ENCODE peak calls at places on chromosomes 2 and 18, in six cellular contexts. L, B, U, Q, H and A are unnamed samples.

GRCh38 chr2:187319441-187320108 is 128.5 kb downstream of the CALCRL start:
- DNase-seq in B (no peak), L (no peak), Q (no peak), H (no peak), U (no peak), A (no peak)

GRCh38 chr2:105926960-105927678 is 182.4 kb downstream of the NCK2 start:
- DNase-seq in B (no peak), Q (no peak), L (peak; percentile 79), U (no peak), H (no peak), A (no peak)

GRCh38 chr2:238136820-238137537 is 1.5 kb upstream of the KLHL30 start:
- DNase-seq in L (peak; percentile 58), Q (no peak), H (no peak), U (peak; percentile 77), B (peak; percentile 43), A (no peak)

GRCh38 chr2:162732946-162733698 is 105.4 kb downstream of the KCNH7 start:
- DNase-seq in Q (no peak), B (no peak), L (no peak), H (no peak), U (no peak), A (no peak)

GRCh38 chr2:31270136-31270535 is 36.2 kb downstream of the EHD3 start:
- DNase-seq in Q (no peak), B (no peak), H (no peak), U (peak; percentile 76), L (no peak), A (peak; percentile 60)

GRCh38 chr2:240556553-240557100 is 1.2 kb downstream of the ANKMY1 start:
- DNase-seq in L (peak; percentile 80), H (no peak), Q (no peak), B (no peak), U (peak; percentile 37), A (no peak)

GRCh38 chr2:100365434-100365833 is 43.1 kb upstream of the LONRF2 start:
- DNase-seq in H (peak; percentile 37), L (no peak), B (no peak), U (peak; percentile 93), Q (no peak), A (peak; percentile 75)

GRCh38 chr2:9797086-9797485 is 46.2 kb upstream of the TAF1B start:
- DNase-seq in L (no peak), U (no peak), B (no peak), Q (no peak), H (no peak), A (no peak)

GRCh38 chr2:109031481-109032228 is 42.6 kb upstream of the EDAR start:
- DNase-seq in L (peak; percentile 84), B (peak; percentile 33), U (peak; percentile 3), Q (peak; percentile 30), H (no peak), A (no peak)

GRCh38 chr2:586518-587370 is 90.5 kb downstream of the TMEM18 start:
- DNase-seq in L (no peak), B (no peak), H (no peak), Q (no peak), U (no peak), A (no peak)

GRCh38 chr2:102735431-102736130 is 26.2 kb upstream of the TMEM182 start:
- DNase-seq in H (no peak), L (peak; percentile 57), U (peak; percentile 15), B (no peak), Q (no peak), A (no peak)

GRCh38 chr18:62790836-62791772 is 75.8 kb downstream of the PHLPP1 start:
- DNase-seq in U (peak; percentile 75), B (no peak), Q (no peak), H (no peak), L (no peak), A (no peak)

GRCh38 chr18:40529478-40529877 is 1425.6 kb upstream of the PIK3C3 start:
- DNase-seq in Q (no peak), L (no peak), U (peak; percentile 16), H (no peak), B (no peak), A (no peak)

GRCh38 chr2:191245046-191245868 is at the start of gene MYO1B:
- DNase-seq in Q (no peak), H (no peak), L (peak; percentile 76), U (peak; percentile 74), B (peak; percentile 80), A (no peak)

GRCh38 chr2:218387369-218388194 is 5.5 kb downstream of the SLC11A1 start:
- DNase-seq in B (no peak), U (peak; percentile 80), Q (no peak), H (no peak), L (peak; percentile 73), A (no peak)

GRCh38 chr2:222424729-222425671 is 657 bp downstream of the SGPP2 start:
- DNase-seq in L (peak; percentile 57), H (no peak), Q (no peak), B (peak; percentile 28), U (no peak), A (no peak)

GRCh38 chr2:233793465-233794127 is 15.5 kb downstream of the MROH2A start:
- DNase-seq in U (no peak), H (no peak), Q (no peak), B (no peak), L (no peak), A (no peak)

GRCh38 chr2:230347659-230348305 is 20.8 kb downstream of the SP140L start:
- DNase-seq in U (peak; percentile 31), Q (peak; percentile 24), L (no peak), B (no peak), H (no peak), A (no peak)

GRCh38 chr18:36212301-36212977 is 25.1 kb downstream of the MOCOS start:
- DNase-seq in H (no peak), Q (no peak), U (peak; percentile 12), L (no peak), B (no peak), A (no peak)

GRCh38 chr2:65403529-65403915 is 28.9 kb downstream of the SPRED2 start:
- DNase-seq in H (no peak), L (no peak), Q (no peak), U (no peak), B (no peak), A (no peak)
- TF ChIP-seq CTCF in H (no peak), L (no peak), Q (no peak), U (no peak), B (no peak), A (no peak)

DNA sequence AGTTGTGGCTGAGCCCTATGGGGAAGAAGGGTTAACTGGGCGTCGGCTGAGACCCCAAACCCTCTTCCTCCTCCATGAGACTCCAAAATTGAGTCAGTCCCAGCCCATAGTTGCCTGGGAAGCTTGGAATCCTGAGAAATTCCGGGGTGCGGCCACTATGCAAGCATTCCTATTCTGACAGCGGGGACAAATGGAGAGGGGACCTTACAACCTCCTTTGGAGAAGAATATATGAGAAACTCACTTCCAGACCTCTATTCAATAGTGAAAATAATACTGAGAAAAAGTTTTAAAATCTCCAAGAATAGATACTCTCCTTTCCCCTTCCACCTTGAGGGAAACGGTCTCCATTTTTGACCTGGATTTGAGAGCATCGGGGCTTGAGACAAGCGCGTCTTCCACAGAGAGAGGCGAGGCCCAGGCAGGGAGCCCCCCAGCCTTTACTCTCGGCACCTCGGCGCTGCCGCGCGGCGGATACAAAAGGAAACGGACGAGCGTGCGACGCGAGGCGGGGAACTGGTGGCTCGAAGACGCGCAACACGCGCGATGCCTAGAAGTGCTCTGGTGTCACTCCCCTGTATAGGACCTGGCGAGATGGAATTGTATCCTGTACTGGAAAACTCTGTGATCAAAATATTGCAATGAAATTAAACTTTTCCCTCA is 11.1 kb downstream of the NR4A2 start:
- DNase-seq in L (peak; percentile 63), Q (no peak), H (no peak), B (no peak), U (no peak), A (no peak)
- TF ChIP-seq CTCF in L (no peak), Q (no peak), H (no peak), B (no peak), U (no peak), A (no peak)

GRCh38 chr2:124328397-124328796 is 303.3 kb downstream of the CNTNAP5 start:
- DNase-seq in H (no peak), L (no peak), Q (no peak), B (no peak), U (no peak), A (no peak)

GRCh38 chr2:124323321-124323720 is 298.2 kb downstream of the CNTNAP5 start:
- DNase-seq in U (no peak), B (no peak), L (no peak), Q (no peak), H (no peak), A (no peak)

GRCh38 chr2:124327293-124327692 is 302.2 kb downstream of the CNTNAP5 start:
- DNase-seq in U (no peak), L (no peak), H (no peak), Q (no peak), B (no peak), A (no peak)

GRCh38 chr2:124320072-124320471 is 295.0 kb downstream of the CNTNAP5 start:
- DNase-seq in B (no peak), H (no peak), Q (no peak), U (no peak), L (no peak), A (no peak)

GRCh38 chr2:124325667-124326425 is 300.8 kb downstream of the CNTNAP5 start:
- DNase-seq in L (no peak), B (no peak), H (no peak), U (no peak), Q (no peak), A (no peak)
- TF ChIP-seq CTCF in L (no peak), B (no peak), H (no peak), U (peak; percentile 7), Q (no peak), A (peak; percentile 23)

GRCh38 chr2:81389203-81389602 is 1084.7 kb upstream of the LRRTM1 start:
- DNase-seq in L (no peak), U (no peak), Q (no peak), H (no peak), B (no peak), A (no peak)
- TF ChIP-seq CTCF in L (no peak), U (no peak), Q (peak; percentile 25), H (no peak), B (no peak), A (no peak)

GRCh38 chr2:118237451-118237850 is 149.2 kb downstream of the INSIG2 start:
- DNase-seq in B (no peak), L (no peak), H (no peak), U (no peak), Q (no peak), A (no peak)
- TF ChIP-seq CTCF in B (no peak), L (no peak), H (no peak), U (no peak), Q (no peak), A (no peak)

DNA sequence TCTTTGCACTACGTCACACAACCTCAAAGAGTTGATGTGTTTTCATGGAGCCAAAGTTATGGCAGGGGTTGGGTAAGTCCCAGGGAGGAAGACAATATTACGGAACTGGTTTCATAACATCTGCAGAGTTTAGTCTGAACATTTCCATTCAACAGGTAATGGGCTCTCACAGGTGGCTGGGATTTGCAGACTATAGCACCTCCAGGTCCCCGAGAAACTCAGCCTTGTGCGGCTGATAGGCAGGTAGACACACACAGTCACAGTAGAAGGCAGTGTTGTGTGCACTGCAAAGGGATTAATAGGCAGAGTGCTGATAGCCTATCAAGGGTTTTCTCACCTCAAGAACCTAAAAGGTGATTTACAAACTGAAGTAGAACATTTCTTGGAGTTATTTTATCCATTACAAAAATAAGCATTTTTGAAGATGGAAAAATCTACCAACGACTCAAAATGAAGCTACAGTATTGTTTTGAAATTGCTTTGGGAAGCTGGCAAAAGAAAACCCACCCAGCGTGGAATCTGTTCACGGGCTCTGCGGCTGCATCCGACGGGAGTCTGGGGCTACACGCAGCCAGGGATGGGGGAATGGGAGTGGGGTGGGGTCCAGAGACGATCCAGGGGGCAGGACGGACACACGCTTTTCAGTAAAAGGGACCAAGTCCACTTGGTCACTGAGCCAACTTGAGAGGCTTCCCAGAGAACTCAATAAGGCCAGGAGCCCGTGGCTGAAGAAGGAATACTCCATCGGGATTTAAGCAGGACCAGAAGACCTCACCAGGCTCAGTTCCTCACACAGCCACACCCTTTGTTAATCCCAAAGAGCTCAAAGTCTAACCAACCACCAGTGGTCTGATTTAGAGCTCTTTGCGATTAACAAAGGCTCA is 82.9 kb downstream of the CHRNA1 start:
- DNase-seq in H (no peak), L (no peak), Q (no peak), U (peak; percentile 25), B (no peak), A (no peak)
- TF ChIP-seq CTCF in H (no peak), L (no peak), Q (no peak), U (no peak), B (no peak), A (no peak)